ENCODE peak calls at places on chromosomes 5 and 9, in seven cellular contexts. P is GM12865, M is ovary, S is left ventricle myocardium inferior, F is esophagus squamous epithelium, V is BJ, B is tibial artery. I is an unnamed sample.

GRCh38 chr5:115274584-115274983 is 11.9 kb upstream of the PGGT1B start:
- DNase-seq in F (no peak), V (no peak), M (no peak), S (no peak), B (no peak), P (no peak), I (no peak)

GRCh38 chr5:134851307-134851923 is 5.6 kb downstream of the C5orf24 start:
- DNase-seq in B (no peak), S (no peak), M (no peak), P (peak), F (no peak), V (no peak), I (no peak)

GRCh38 chr5:161535762-161536161 is 10.8 kb downstream of the GABRB2 start:
- DNase-seq in P (peak), F (no peak), V (no peak), M (no peak), S (no peak), B (no peak), I (no peak)

GRCh38 chr5:72133212-72133990 is 26.1 kb downstream of the MAP1B start:
- DNase-seq in V (no peak), P (no peak), B (no peak), M (no peak), S (no peak), F (no peak), I (no peak)

GRCh38 chr5:75622564-75622963 is 11.3 kb downstream of the ANKDD1B start:
- DNase-seq in S (no peak), V (no peak), P (no peak), F (no peak), M (no peak), B (no peak), I (no peak)

GRCh38 chr9:37591775-37592107 is 656 bp downstream of the TOMM5 start:
- DNase-seq in M (no peak), V (no peak), P (peak), B (no peak), S (no peak), F (no peak), I (no peak)

GRCh38 chr9:88387733-88388202 is 476 bp upstream of the SPIN1 start:
- DNase-seq in F (no peak), V (no peak), B (no peak), S (peak), M (peak), P (peak), I (no peak)

GRCh38 chr9:127283917-127284316 is 19.3 kb downstream of the GARNL3 start:
- DNase-seq in V (no peak), S (no peak), F (no peak), M (peak), P (peak), B (peak), I (no peak)

GRCh38 chr5:143216211-143216610 is 187.3 kb downstream of the NR3C1 start:
- DNase-seq in B (no peak), F (no peak), S (no peak), P (peak), M (no peak), V (no peak), I (no peak)

GRCh38 chr9:35658144-35658893 is at the start of gene CCDC107:
- DNase-seq in M (peak), V (no peak), S (peak), B (peak), P (peak), F (no peak), I (peak)

GRCh38 chr9:12760758-12761157 is 14.1 kb upstream of the LURAP1L start:
- DNase-seq in S (no peak), P (no peak), M (no peak), B (no peak), F (no peak), V (no peak), I (no peak)

GRCh38 chr5:56763711-56764466 is 51.5 kb upstream of the MAP3K1 start:
- DNase-seq in V (peak), B (no peak), S (no peak), P (no peak), M (no peak), F (no peak), I (peak)

GRCh38 chr5:113034182-113034773 is 57.7 kb downstream of the DCP2 start:
- DNase-seq in S (no peak), M (no peak), B (no peak), F (no peak), P (no peak), V (peak), I (no peak)

GRCh38 chr9:19404278-19405075 is 4.3 kb upstream of the ACER2 start:
- DNase-seq in F (no peak), P (no peak), B (no peak), M (no peak), S (no peak), V (no peak), I (no peak)

GRCh38 chr5:91224459-91224858 is 158.7 kb downstream of the ARRDC3 start:
- DNase-seq in S (no peak), M (no peak), V (no peak), B (no peak), P (no peak), F (no peak), I (no peak)

DNA sequence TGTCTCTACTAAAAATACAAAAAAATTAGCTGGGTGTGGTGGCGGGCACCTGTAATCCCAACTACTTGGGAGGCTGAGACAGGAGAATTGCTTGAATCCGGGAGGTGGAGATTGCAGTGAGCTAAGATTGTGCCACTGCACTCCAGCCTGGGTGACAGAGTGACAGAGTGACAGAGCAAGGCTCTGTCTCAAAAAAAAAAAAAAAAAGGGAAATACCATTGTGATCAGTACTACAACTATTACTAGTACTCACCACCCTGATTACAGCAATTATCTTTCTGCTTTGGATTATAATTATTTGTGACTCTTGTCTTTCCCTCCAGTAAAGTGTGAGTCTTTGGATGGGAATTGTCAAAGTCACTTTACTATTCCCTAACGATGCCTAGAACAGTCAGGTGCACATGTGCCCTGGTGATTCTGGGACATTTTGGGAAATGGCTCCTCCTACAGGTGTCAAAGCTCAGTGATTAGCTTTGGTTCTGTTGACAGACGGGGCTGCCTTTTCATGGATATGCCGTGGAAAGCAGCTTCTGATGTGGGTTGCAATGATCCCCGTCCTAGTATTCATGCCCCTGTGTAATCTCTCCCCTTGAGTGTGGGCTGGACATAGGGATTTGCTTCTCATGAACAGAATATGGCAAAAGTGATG is 31.8 kb upstream of the FRRS1L start:
- DNase-seq in B (no peak), P (no peak), S (no peak), F (no peak), V (no peak), M (no peak), I (no peak)
- TF ChIP-seq CTCF in B (no peak), P (peak), S (no peak), F (no peak), V (peak), M (no peak), I (no peak)

DNA sequence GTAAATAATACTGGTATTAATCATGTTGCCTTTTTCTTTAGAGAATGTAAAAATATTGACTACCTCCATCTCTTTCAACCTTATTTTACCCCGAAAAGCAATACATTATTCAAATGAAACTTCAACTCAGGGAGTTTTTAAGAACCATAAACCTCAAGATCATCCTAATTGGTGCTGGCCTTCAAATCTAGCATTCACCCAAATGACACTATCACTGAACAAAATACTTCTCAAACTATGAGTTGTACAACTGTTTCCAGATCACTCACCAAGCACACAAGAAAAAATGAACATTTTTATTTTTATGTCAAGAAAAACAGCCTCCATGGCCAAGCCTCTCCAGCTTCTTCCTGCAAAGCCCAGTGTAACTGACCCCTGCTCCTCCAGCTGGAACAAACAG is 21.3 kb downstream of the AUH start:
- DNase-seq in B (no peak), V (no peak), F (no peak), M (no peak), P (no peak), S (no peak), I (no peak)
- TF ChIP-seq CTCF in B (no peak), V (no peak), F (no peak), M (no peak), P (no peak), S (no peak), I (no peak)

GRCh38 chr9:4048441-4048840 is 251.4 kb downstream of the GLIS3 start:
- DNase-seq in S (no peak), P (peak), V (peak), M (no peak), F (no peak), B (no peak), I (no peak)
- TF ChIP-seq CTCF in S (peak), P (peak), V (peak), M (no peak), F (no peak), B (no peak), I (no peak)

DNA sequence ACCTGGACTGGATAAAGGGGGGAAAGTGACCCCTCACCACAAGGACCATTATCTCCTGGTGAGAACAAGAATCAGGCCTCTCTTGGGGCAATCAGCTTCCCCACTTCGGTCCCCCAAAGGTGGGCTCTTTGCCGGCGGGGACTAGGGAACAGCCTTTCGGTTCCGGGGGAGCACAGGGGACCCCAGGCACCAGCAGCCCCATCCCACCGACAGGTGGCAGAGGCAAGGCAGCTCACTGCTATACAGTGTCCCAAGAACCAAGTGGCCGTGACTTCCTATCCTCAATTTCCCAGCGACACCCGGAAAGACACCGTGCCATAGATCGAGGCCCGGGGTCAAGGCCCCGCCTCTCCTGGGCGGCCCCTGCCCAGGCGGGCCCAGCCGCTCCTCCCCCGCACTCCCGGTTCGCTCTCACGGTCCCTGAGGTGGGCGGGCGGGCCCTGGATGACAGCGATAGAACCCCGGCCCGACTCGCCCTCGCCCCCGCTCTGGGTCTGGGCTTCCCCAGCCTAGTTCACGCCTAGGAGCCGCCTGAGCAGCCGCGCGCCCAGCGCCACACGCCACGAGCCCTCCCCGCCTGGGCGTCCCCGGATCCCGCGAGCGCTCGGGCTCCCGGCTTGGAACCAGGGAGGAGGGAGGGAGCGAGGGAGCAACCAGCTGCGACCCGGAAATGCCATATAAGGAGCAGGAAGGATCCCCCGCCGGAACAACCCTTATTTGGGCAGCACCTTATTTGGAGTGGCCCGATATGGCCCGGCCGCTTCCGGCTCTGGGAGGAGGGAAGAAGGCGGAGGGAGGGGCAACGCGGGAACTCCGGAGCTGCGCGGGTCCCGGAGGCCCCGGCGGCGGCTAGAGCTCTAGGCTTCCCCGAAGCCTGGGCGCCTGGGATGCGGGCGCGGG is 641 bp upstream of the EGR1 start:
- DNase-seq in P (peak), B (peak), F (peak), S (peak), M (peak), V (peak), I (peak)
- TF ChIP-seq CTCF in P (no peak), B (peak), F (peak), S (peak), M (no peak), V (no peak), I (peak)

DNA sequence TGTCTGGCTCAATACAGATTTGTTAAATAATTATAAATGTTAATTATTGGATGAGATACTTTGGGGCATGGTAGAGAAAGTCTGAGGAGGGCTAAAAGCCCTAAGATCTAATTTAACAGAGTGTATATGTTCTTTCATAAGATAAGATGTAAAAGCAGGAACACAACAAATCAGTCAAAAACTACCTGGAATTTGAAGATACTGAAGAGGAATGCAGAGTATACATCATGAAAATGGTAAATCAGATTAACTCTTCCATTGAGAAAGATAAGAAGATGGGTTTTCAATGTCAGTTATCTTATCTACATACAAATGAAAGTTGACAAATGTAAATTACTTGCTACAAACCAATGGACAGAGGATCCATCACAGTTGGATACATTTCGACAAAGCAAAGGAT is 107.3 kb upstream of the NFIB start:
- DNase-seq in M (no peak), B (no peak), F (no peak), P (no peak), V (no peak), S (no peak), I (no peak)
- TF ChIP-seq CTCF in M (no peak), B (no peak), F (no peak), P (no peak), V (no peak), S (no peak), I (no peak)

DNA sequence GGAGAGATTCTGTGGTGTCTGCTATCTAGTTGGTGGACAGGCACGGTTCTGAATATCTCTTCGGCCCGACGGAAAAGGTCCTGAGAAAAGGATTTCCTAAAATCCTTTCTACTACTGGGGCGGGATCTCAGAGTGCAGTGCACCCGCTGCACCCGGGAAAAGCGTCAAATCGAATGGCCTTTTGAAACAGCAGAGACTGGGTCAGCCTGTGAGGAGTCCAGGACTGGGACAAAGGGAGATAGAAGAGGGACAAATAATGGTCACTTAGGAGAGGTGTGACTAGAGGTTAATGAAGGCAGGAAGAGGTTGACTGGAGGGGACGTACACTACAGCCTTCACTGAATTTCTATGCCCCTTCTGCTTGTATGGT is 1.5 kb downstream of the PLPPR1 start:
- DNase-seq in P (no peak), F (no peak), S (no peak), B (no peak), M (no peak), V (no peak), I (no peak)
- TF ChIP-seq CTCF in P (no peak), F (no peak), S (no peak), B (no peak), M (no peak), V (no peak), I (no peak)